ENCODE peak calls at places on chromosomes 11 and 22, in five cellular contexts. One of them, this sample, is unnamed.

GRCh38 chr11:120817131-120817530 is 206.8 kb upstream of the TBCEL start:
- DNase-seq in activated T-cell treated with anti-CD3 and anti-CD28 coated beads for 1 hour: no peak
- DNase-seq in GM04504: no peak
- DNase-seq in gastrocnemius medialis: no peak
- DNase-seq in stimulated activated CD8-positive, alpha-beta memory T cell treated with anti-CD3 and anti-CD28 coated beads, Interleukin-15, amount 100 ng/mL, for 24 hours: no peak
- DNase-seq in this sample: no peak

GRCh38 chr11:14308114-14308896 is 50.7 kb downstream of the RRAS2 start:
- DNase-seq in gastrocnemius medialis: no peak
- DNase-seq in GM04504: peak; percentile 9
- DNase-seq in activated T-cell treated with anti-CD3 and anti-CD28 coated beads for 1 hour: no peak
- DNase-seq in stimulated activated CD8-positive, alpha-beta memory T cell treated with anti-CD3 and anti-CD28 coated beads, Interleukin-15, amount 100 ng/mL, for 24 hours: no peak
- DNase-seq in this sample: peak; percentile 67

GRCh38 chr22:37455896-37456295 is 28.6 kb upstream of the ELFN2 start:
- DNase-seq in gastrocnemius medialis: no peak
- DNase-seq in GM04504: no peak
- DNase-seq in activated T-cell treated with anti-CD3 and anti-CD28 coated beads for 1 hour: no peak
- DNase-seq in stimulated activated CD8-positive, alpha-beta memory T cell treated with anti-CD3 and anti-CD28 coated beads, Interleukin-15, amount 100 ng/mL, for 24 hours: no peak
- DNase-seq in this sample: peak; percentile 13

GRCh38 chr11:94749367-94749766 is 18.8 kb upstream of the AMOTL1 start:
- DNase-seq in activated T-cell treated with anti-CD3 and anti-CD28 coated beads for 1 hour: no peak
- DNase-seq in GM04504: no peak
- DNase-seq in gastrocnemius medialis: no peak
- DNase-seq in stimulated activated CD8-positive, alpha-beta memory T cell treated with anti-CD3 and anti-CD28 coated beads, Interleukin-15, amount 100 ng/mL, for 24 hours: no peak
- DNase-seq in this sample: peak; percentile 30

GRCh38 chr11:69356703-69357457 is 62.9 kb downstream of the MYEOV start:
- DNase-seq in stimulated activated CD8-positive, alpha-beta memory T cell treated with anti-CD3 and anti-CD28 coated beads, Interleukin-15, amount 100 ng/mL, for 24 hours: no peak
- DNase-seq in GM04504: no peak
- DNase-seq in gastrocnemius medialis: no peak
- DNase-seq in activated T-cell treated with anti-CD3 and anti-CD28 coated beads for 1 hour: no peak
- DNase-seq in this sample: no peak

GRCh38 chr11:121300313-121300971 is 7.9 kb downstream of the SC5D start:
- DNase-seq in GM04504: no peak
- DNase-seq in activated T-cell treated with anti-CD3 and anti-CD28 coated beads for 1 hour: no peak
- DNase-seq in stimulated activated CD8-positive, alpha-beta memory T cell treated with anti-CD3 and anti-CD28 coated beads, Interleukin-15, amount 100 ng/mL, for 24 hours: no peak
- DNase-seq in gastrocnemius medialis: peak; percentile 21
- DNase-seq in this sample: no peak

GRCh38 chr22:25050566-25050965 is 98.0 kb downstream of the KIAA1671 start:
- DNase-seq in GM04504: no peak
- DNase-seq in stimulated activated CD8-positive, alpha-beta memory T cell treated with anti-CD3 and anti-CD28 coated beads, Interleukin-15, amount 100 ng/mL, for 24 hours: no peak
- DNase-seq in activated T-cell treated with anti-CD3 and anti-CD28 coated beads for 1 hour: no peak
- DNase-seq in gastrocnemius medialis: no peak
- DNase-seq in this sample: no peak

GRCh38 chr22:28250036-28250695 is 331.1 kb upstream of the PITPNB start:
- DNase-seq in stimulated activated CD8-positive, alpha-beta memory T cell treated with anti-CD3 and anti-CD28 coated beads, Interleukin-15, amount 100 ng/mL, for 24 hours: no peak
- DNase-seq in activated T-cell treated with anti-CD3 and anti-CD28 coated beads for 1 hour: no peak
- DNase-seq in GM04504: no peak
- DNase-seq in gastrocnemius medialis: no peak
- DNase-seq in this sample: no peak

GRCh38 chr22:38317237-38317994 is at the start of gene CSNK1E:
- DNase-seq in activated T-cell treated with anti-CD3 and anti-CD28 coated beads for 1 hour: peak; percentile 64
- DNase-seq in gastrocnemius medialis: peak; percentile 79
- DNase-seq in GM04504: no peak
- DNase-seq in stimulated activated CD8-positive, alpha-beta memory T cell treated with anti-CD3 and anti-CD28 coated beads, Interleukin-15, amount 100 ng/mL, for 24 hours: peak; percentile 44
- DNase-seq in this sample: peak; percentile 70

GRCh38 chr11:8863838-8864237 is 47.2 kb upstream of the AKIP1 start:
- DNase-seq in stimulated activated CD8-positive, alpha-beta memory T cell treated with anti-CD3 and anti-CD28 coated beads, Interleukin-15, amount 100 ng/mL, for 24 hours: no peak
- DNase-seq in gastrocnemius medialis: no peak
- DNase-seq in activated T-cell treated with anti-CD3 and anti-CD28 coated beads for 1 hour: no peak
- DNase-seq in GM04504: peak; percentile 31
- DNase-seq in this sample: peak; percentile 55

GRCh38 chr11:13384837-13385417 is 78.1 kb downstream of the BTBD10 start:
- DNase-seq in stimulated activated CD8-positive, alpha-beta memory T cell treated with anti-CD3 and anti-CD28 coated beads, Interleukin-15, amount 100 ng/mL, for 24 hours: no peak
- DNase-seq in gastrocnemius medialis: no peak
- DNase-seq in activated T-cell treated with anti-CD3 and anti-CD28 coated beads for 1 hour: no peak
- DNase-seq in GM04504: peak; percentile 7
- DNase-seq in this sample: peak; percentile 70